ENCODE peak calls at places on chromosomes 16 and 17, in seven cellular contexts. J, Q, F, M, A, G and W are unnamed samples.

GRCh38 chr17:81018044-81018802 is 16.7 kb upstream of the BAIAP2 start:
- DNase-seq in F (no peak), J (no peak), M (no peak), A (peak), G (no peak), Q (peak), W (peak)

GRCh38 chr16:70591609-70592008 is 54.8 kb upstream of the IL34 start:
- DNase-seq in J (no peak), G (no peak), M (no peak), F (no peak), A (no peak), Q (no peak), W (no peak)

GRCh38 chr16:80527297-80527696 is 13.5 kb upstream of the DYNLRB2 start:
- DNase-seq in F (peak), M (no peak), Q (peak), G (peak), J (no peak), A (peak), W (peak)

GRCh38 chr17:3474212-3474611 is 1.6 kb upstream of the ASPA start:
- DNase-seq in G (no peak), M (no peak), A (no peak), Q (no peak), F (no peak), J (no peak), W (no peak)

GRCh38 chr16:67766281-67766680 is 40.1 kb downstream of the RANBP10 start:
- DNase-seq in J (no peak), M (no peak), F (no peak), G (no peak), A (no peak), Q (peak), W (no peak)

GRCh38 chr16:4847774-4848587 is 700 bp downstream of the UBN1 start:
- DNase-seq in F (peak), J (peak), A (peak), M (peak), Q (peak), G (peak), W (peak)

GRCh38 chr17:60749708-60750107 is 72.1 kb downstream of the BCAS3 start:
- DNase-seq in Q (no peak), G (no peak), A (no peak), F (no peak), M (no peak), J (no peak), W (no peak)

GRCh38 chr17:74452027-74452840 is 14.2 kb upstream of the CD300A start:
- DNase-seq in Q (no peak), A (no peak), M (no peak), F (no peak), J (no peak), G (no peak), W (no peak)

GRCh38 chr16:7990864-7991263 is 599.4 kb downstream of the TMEM114 start:
- DNase-seq in A (no peak), Q (no peak), J (no peak), M (no peak), G (no peak), F (no peak), W (no peak)

GRCh38 chr16:85569615-85570212 is 43.4 kb upstream of the GSE1 start:
- DNase-seq in F (no peak), A (no peak), G (peak), J (no peak), Q (peak), M (no peak), W (peak)

GRCh38 chr16:87297918-87298631 is 19.1 kb downstream of the C16orf95 start:
- DNase-seq in F (peak), J (no peak), A (peak), M (peak), Q (peak), G (peak), W (no peak)

GRCh38 chr17:12537436-12537835 is 128.3 kb upstream of the MYOCD start:
- DNase-seq in J (no peak), M (no peak), Q (peak), A (no peak), F (no peak), G (no peak), W (peak)

GRCh38 chr16:14112539-14112856 is 41.4 kb downstream of the MRTFB start:
- DNase-seq in M (no peak), J (no peak), G (no peak), F (no peak), A (no peak), Q (no peak), W (no peak)

GRCh38 chr16:57544129-57544653 is 1.7 kb downstream of the ADGRG5 start:
- DNase-seq in A (no peak), J (peak), G (peak), F (peak), Q (no peak), M (peak), W (no peak)

GRCh38 chr17:9324864-9325263 is 250.8 kb downstream of the STX8 start:
- DNase-seq in F (no peak), G (no peak), M (no peak), A (no peak), Q (peak), J (no peak), W (no peak)

GRCh38 chr17:72501404-72502110 is 380.7 kb downstream of the SOX9 start:
- DNase-seq in F (no peak), A (no peak), Q (no peak), G (no peak), J (no peak), M (peak), W (no peak)